ENCODE peak calls at places on chromosomes 1 and 21, in eight cellular contexts. W is IMR-90, J is suprapubic skin, G is HCT116, I is tibial artery, D is astrocyte, F is Peyer's patch, Q is lower lobe of right lung. X is an unnamed sample.

GRCh38 chr1:29878501-29878900 is 642.2 kb downstream of the PTPRU start:
- DNase-seq in W (no peak), J (peak; percentile 43), G (no peak), I (no peak), D (no peak), F (no peak), Q (no peak), X (no peak)

GRCh38 chr1:8562881-8563865 is 245.3 kb downstream of the SLC45A1 start:
- DNase-seq in W (peak; percentile 54), J (no peak), G (no peak), I (no peak), D (peak; percentile 35), F (no peak), Q (no peak), X (no peak)

GRCh38 chr1:33985656-33986055 is 121.8 kb downstream of the HMGB4 start:
- DNase-seq in W (peak; percentile 3), J (no peak), G (no peak), I (peak; percentile 27), D (peak; percentile 23), F (no peak), Q (no peak), X (no peak)

GRCh38 chr21:28442624-28443023 is 550.1 kb downstream of the LTN1 start:
- DNase-seq in W (peak; percentile 86), J (no peak), G (no peak), I (no peak), D (peak; percentile 64), F (no peak), Q (no peak), X (no peak)

GRCh38 chr1:100354971-100355394 is 2.7 kb downstream of the CDC14A start:
- DNase-seq in W (peak; percentile 66), J (no peak), G (peak; percentile 51), I (no peak), D (peak; percentile 65), F (peak; percentile 22), Q (no peak), X (no peak)

GRCh38 chr1:47537966-47538365 is 100.1 kb downstream of the FOXD2 start:
- DNase-seq in W (no peak), J (no peak), G (no peak), I (no peak), D (no peak), F (no peak), Q (no peak), X (peak; percentile 29)

GRCh38 chr1:44237721-44238457 is 24.6 kb downstream of the DMAP1 start:
- DNase-seq in W (peak; percentile 25), J (no peak), G (peak; percentile 50), I (peak; percentile 31), D (no peak), F (peak; percentile 29), Q (peak; percentile 63), X (peak; percentile 44)

GRCh38 chr1:232209357-232209756 is 420.6 kb downstream of the SIPA1L2 start:
- DNase-seq in W (no peak), J (no peak), G (no peak), I (no peak), D (no peak), F (no peak), Q (no peak), X (no peak)

GRCh38 chr1:243542726-243543415 is 287.0 kb downstream of the SDCCAG8 start:
- DNase-seq in W (no peak), J (no peak), G (peak; percentile 42), I (no peak), D (no peak), F (no peak), Q (no peak), X (no peak)

GRCh38 chr1:24536391-24536840 is 19.5 kb upstream of the NCMAP start:
- DNase-seq in W (peak; percentile 71), J (no peak), G (peak; percentile 43), I (no peak), D (peak; percentile 65), F (peak; percentile 93), Q (no peak), X (no peak)

GRCh38 chr1:54583307-54583686 is 35.3 kb downstream of the ACOT11 start:
- DNase-seq in W (no peak), J (no peak), G (no peak), I (no peak), D (no peak), F (no peak), Q (no peak), X (no peak)

GRCh38 chr1:54582566-54583306 is 34.7 kb downstream of the ACOT11 start:
- DNase-seq in W (no peak), J (no peak), G (no peak), I (no peak), D (no peak), F (no peak), Q (no peak), X (no peak)

GRCh38 chr1:54580856-54581550 is 33.0 kb downstream of the ACOT11 start:
- DNase-seq in W (no peak), J (no peak), G (no peak), I (no peak), D (no peak), F (no peak), Q (no peak), X (no peak)

GRCh38 chr1:54583868-54584267 is 35.8 kb downstream of the ACOT11 start:
- DNase-seq in W (no peak), J (no peak), G (no peak), I (no peak), D (no peak), F (no peak), Q (no peak), X (no peak)

GRCh38 chr1:54581621-54582035 is 33.6 kb downstream of the ACOT11 start:
- DNase-seq in W (peak; percentile 71), J (peak; percentile 89), G (peak; percentile 29), I (peak; percentile 96), D (peak; percentile 58), F (peak; percentile 29), Q (peak; percentile 94), X (peak; percentile 85)
- TF ChIP-seq CTCF in W (no peak), J (no peak), G (no peak), I (no peak), D (no peak), F (no peak), Q (no peak), X (no peak)

DNA sequence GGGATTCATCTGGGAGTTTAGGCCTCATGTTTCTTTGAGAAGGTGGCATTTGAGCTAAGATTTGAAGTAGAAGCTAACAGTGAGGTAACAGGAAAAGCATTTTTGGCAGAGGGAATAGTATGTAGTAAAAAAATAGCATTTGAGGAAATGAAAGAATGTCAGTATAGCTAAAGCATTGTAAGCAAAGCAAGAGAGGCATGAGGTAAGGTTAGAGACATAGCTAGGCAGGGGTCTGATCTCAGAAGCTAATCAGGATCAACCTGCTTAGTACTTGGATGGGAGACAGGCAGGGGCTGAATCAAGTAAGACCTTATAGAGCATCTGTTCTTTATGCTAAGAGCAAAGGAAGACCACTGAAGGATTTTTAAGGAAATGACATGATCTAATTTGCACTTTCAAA is 4.0 kb downstream of the POLR3C start:
- DNase-seq in W (peak; percentile 28), J (no peak), G (no peak), I (no peak), D (no peak), F (no peak), Q (no peak), X (no peak)
- H3K36me3 ChIP-seq in W (peaks cover 36% of the 10 kb centered on the region), J (peaks cover 61% of the 10 kb centered on the region), G (peaks cover 45% of the 10 kb centered on the region), I (peaks cover 55% of the 10 kb centered on the region), D (peaks cover 42% of the 10 kb centered on the region), F (peaks cover 68% of the 10 kb centered on the region), Q (peaks cover 73% of the 10 kb centered on the region), X (peaks cover 55% of the 10 kb centered on the region)

DNA sequence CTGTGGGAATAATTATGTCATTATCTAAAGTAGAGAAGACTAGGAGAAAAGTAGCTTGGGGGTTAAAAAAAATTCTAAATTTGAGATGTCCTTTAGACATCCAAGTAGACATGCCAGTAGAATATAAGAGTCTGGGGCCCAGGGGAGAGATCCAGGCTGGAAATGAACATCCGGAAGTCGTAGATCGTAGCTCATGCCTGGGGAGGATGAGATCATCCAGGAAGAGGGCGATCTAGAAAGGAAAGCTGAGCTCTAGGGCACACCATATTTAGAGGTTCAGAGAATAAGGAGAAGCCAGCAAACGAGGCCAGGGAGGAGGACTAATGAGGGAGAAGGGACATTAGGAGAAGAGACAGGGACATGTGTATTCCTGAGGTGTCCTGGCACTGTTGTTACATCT is 12.2 kb downstream of the NGF start:
- DNase-seq in W (no peak), J (no peak), G (no peak), I (no peak), D (no peak), F (no peak), Q (no peak), X (no peak)
- H3K27ac ChIP-seq in W (no peak overlapping the region), J (no peak overlapping the region), G (no peak overlapping the region), I (peak overlapping the region; percentile 55), D (peak overlapping the region; percentile 10), F (no peak overlapping the region), Q (no peak overlapping the region), X (no peak overlapping the region)

GRCh38 chr1:66043186-66043585 is 250.5 kb downstream of the PDE4B start:
- DNase-seq in W (no peak), J (no peak), G (no peak), I (no peak), D (no peak), F (no peak), Q (no peak), X (no peak)

GRCh38 chr1:66044912-66045311 is 252.2 kb downstream of the PDE4B start:
- DNase-seq in W (no peak), J (no peak), G (no peak), I (no peak), D (no peak), F (no peak), Q (no peak), X (no peak)

GRCh38 chr1:66050123-66050522 is 257.4 kb downstream of the PDE4B start:
- DNase-seq in W (no peak), J (no peak), G (no peak), I (no peak), D (no peak), F (no peak), Q (no peak), X (no peak)

GRCh38 chr1:66048011-66048410 is 255.3 kb downstream of the PDE4B start:
- DNase-seq in W (peak; percentile 6), J (no peak), G (no peak), I (no peak), D (no peak), F (no peak), Q (no peak), X (no peak)

GRCh38 chr1:66046415-66046814 is 253.7 kb downstream of the PDE4B start:
- DNase-seq in W (no peak), J (no peak), G (no peak), I (no peak), D (no peak), F (no peak), Q (no peak), X (no peak)
- TF ChIP-seq CTCF in W (no peak), J (no peak), G (no peak), I (no peak), D (no peak), F (no peak), Q (no peak), X (no peak)